ENCODE peak calls at places on chromosomes 2 and 18, in six cellular contexts. Z, L, E, R, B and M are unnamed samples.

GRCh38 chr18:3671181-3671580 is 221.2 kb downstream of the TGIF1 start:
- DNase-seq in Z (no peak), L (no peak), E (no peak), R (no peak), B (no peak), M (no peak)

GRCh38 chr18:52570975-52571374 is 231.0 kb downstream of the DCC start:
- DNase-seq in Z (no peak), L (no peak), E (no peak), R (no peak), B (no peak), M (no peak)

GRCh38 chr2:175418224-175418843 is 236.8 kb upstream of the ATP5MC3 start:
- DNase-seq in Z (peak), L (no peak), E (peak), R (no peak), B (no peak), M (no peak)

GRCh38 chr2:235693279-235693678 is 199.4 kb downstream of the AGAP1 start:
- DNase-seq in Z (no peak), L (no peak), E (no peak), R (no peak), B (no peak), M (no peak)

GRCh38 chr18:21463718-21464117 is 136.8 kb downstream of the ESCO1 start:
- DNase-seq in Z (no peak), L (no peak), E (no peak), R (no peak), B (no peak), M (no peak)

GRCh38 chr2:160575363-160575762 is 81.8 kb upstream of the RBMS1 start:
- DNase-seq in Z (no peak), L (no peak), E (no peak), R (no peak), B (no peak), M (no peak)

GRCh38 chr18:61398961-61399632 is 65.9 kb downstream of the CDH20 start:
- DNase-seq in Z (no peak), L (no peak), E (no peak), R (no peak), B (no peak), M (no peak)

GRCh38 chr18:40423291-40423690 is 1531.7 kb upstream of the PIK3C3 start:
- DNase-seq in Z (no peak), L (no peak), E (no peak), R (no peak), B (no peak), M (no peak)

GRCh38 chr2:24893934-24894333 is 26.1 kb downstream of the ADCY3 start:
- DNase-seq in Z (no peak), L (no peak), E (no peak), R (no peak), B (no peak), M (no peak)

GRCh38 chr2:196200557-196200956 is 29.2 kb upstream of the STK17B start:
- DNase-seq in Z (no peak), L (no peak), E (peak), R (no peak), B (no peak), M (no peak)

GRCh38 chr2:169035887-169036286 is 4.8 kb upstream of the ABCB11 start:
- DNase-seq in Z (no peak), L (no peak), E (no peak), R (no peak), B (no peak), M (no peak)

GRCh38 chr2:237465515-237466227 is 21.4 kb upstream of the MLPH start:
- DNase-seq in Z (no peak), L (no peak), E (peak), R (no peak), B (no peak), M (no peak)

GRCh38 chr2:46171441-46171953 is 125.7 kb upstream of the EPAS1 start:
- DNase-seq in Z (peak), L (no peak), E (no peak), R (no peak), B (no peak), M (no peak)

GRCh38 chr2:136322436-136322835 is 204.5 kb upstream of the CXCR4 start:
- DNase-seq in Z (no peak), L (no peak), E (peak), R (no peak), B (no peak), M (no peak)

GRCh38 chr2:215611609-215612386 is 175.9 kb upstream of the FN1 start:
- DNase-seq in Z (no peak), L (no peak), E (no peak), R (no peak), B (no peak), M (no peak)

GRCh38 chr2:72147303-72147970 is at the start of gene CYP26B1:
- DNase-seq in Z (peak), L (no peak), E (no peak), R (no peak), B (peak), M (peak)

GRCh38 chr2:26884486-26884885 is 36.6 kb downstream of the DPYSL5 start:
- DNase-seq in Z (no peak), L (no peak), E (no peak), R (no peak), B (no peak), M (no peak)

GRCh38 chr2:172743143-172743542 is 7.5 kb downstream of the RAPGEF4 start:
- DNase-seq in Z (no peak), L (no peak), E (no peak), R (no peak), B (no peak), M (no peak)

GRCh38 chr18:23422751-23423418 is 30.2 kb upstream of the RIOK3 start:
- DNase-seq in Z (peak), L (no peak), E (peak), R (no peak), B (no peak), M (peak)

GRCh38 chr2:207223051-207223450 is 57.3 kb upstream of the KLF7 start:
- DNase-seq in Z (no peak), L (no peak), E (no peak), R (no peak), B (no peak), M (no peak)

GRCh38 chr2:163348843-163349395 is 386.9 kb downstream of the FIGN start:
- DNase-seq in Z (peak), L (no peak), E (peak), R (no peak), B (no peak), M (no peak)

GRCh38 chr18:73669299-73669698 is 478.3 kb downstream of the FBXO15 start:
- DNase-seq in Z (no peak), L (no peak), E (no peak), R (no peak), B (no peak), M (no peak)

GRCh38 chr18:28854964-28855363 is 678.0 kb upstream of the CDH2 start:
- DNase-seq in Z (peak), L (no peak), E (no peak), R (no peak), B (no peak), M (no peak)

GRCh38 chr2:239787651-239788050 is 237.5 kb downstream of the NDUFA10 start:
- DNase-seq in Z (no peak), L (no peak), E (no peak), R (no peak), B (no peak), M (no peak)

GRCh38 chr2:231611273-231612198 is 18.9 kb downstream of the TEX44 start:
- DNase-seq in Z (peak), L (peak), E (peak), R (no peak), B (peak), M (peak)

GRCh38 chr2:132798334-132798733 is 128.3 kb upstream of the LYPD1 start:
- DNase-seq in Z (no peak), L (no peak), E (no peak), R (no peak), B (no peak), M (no peak)

GRCh38 chr18:8982416-8983183 is 119.9 kb upstream of the NDUFV2 start:
- DNase-seq in Z (peak), L (no peak), E (peak), R (no peak), B (no peak), M (no peak)

GRCh38 chr18:79826966-79827365 is 29.2 kb downstream of the KCNG2 start:
- DNase-seq in Z (no peak), L (no peak), E (no peak), R (no peak), B (no peak), M (no peak)